ENCODE peak calls at places on chromosomes 3 and 15, in eight cellular contexts. O, E, J, V, P, A, K and L are unnamed samples.

GRCh38 chr3:113110263-113110662 is 101.1 kb upstream of the BOC start:
- DNase-seq in O (no peak), E (no peak), J (no peak), V (no peak), P (no peak), A (no peak), K (no peak), L (no peak)

GRCh38 chr15:39235084-39235795 is 345.6 kb upstream of the THBS1 start:
- DNase-seq in O (no peak), E (no peak), J (no peak), V (no peak), P (no peak), A (no peak), K (no peak), L (no peak)

GRCh38 chr3:32325957-32326356 is 65.7 kb upstream of the CMTM7 start:
- DNase-seq in O (no peak), E (no peak), J (no peak), V (no peak), P (no peak), A (no peak), K (no peak), L (no peak)

GRCh38 chr3:43256714-43257461 is 29.5 kb upstream of the SNRK start:
- DNase-seq in O (no peak), E (no peak), J (no peak), V (no peak), P (no peak), A (no peak), K (no peak), L (no peak)

GRCh38 chr15:92629276-92629974 is 26.1 kb downstream of the FAM174B start:
- DNase-seq in O (peak; percentile 36), E (no peak), J (no peak), V (no peak), P (no peak), A (peak; percentile 16), K (no peak), L (no peak)

GRCh38 chr3:112857526-112857925 is 10.9 kb upstream of the CD200R1L start:
- DNase-seq in O (no peak), E (no peak), J (no peak), V (no peak), P (no peak), A (no peak), K (no peak), L (no peak)

GRCh38 chr3:165868088-165868487 is 30.9 kb upstream of the BCHE start:
- DNase-seq in O (peak; percentile 56), E (no peak), J (no peak), V (no peak), P (no peak), A (no peak), K (no peak), L (no peak)

GRCh38 chr3:182473191-182473710 is 320.1 kb upstream of the ATP11B start:
- DNase-seq in O (no peak), E (no peak), J (no peak), V (no peak), P (no peak), A (no peak), K (no peak), L (no peak)

GRCh38 chr3:14097616-14098391 is 26.9 kb downstream of the CHCHD4 start:
- DNase-seq in O (no peak), E (no peak), J (no peak), V (no peak), P (no peak), A (no peak), K (no peak), L (no peak)

GRCh38 chr3:188315563-188315962 is 161.6 kb downstream of the LPP start:
- DNase-seq in O (no peak), E (no peak), J (no peak), V (no peak), P (no peak), A (no peak), K (no peak), L (no peak)

GRCh38 chr3:188301147-188301546 is 147.2 kb downstream of the LPP start:
- DNase-seq in O (no peak), E (no peak), J (no peak), V (no peak), P (no peak), A (no peak), K (no peak), L (no peak)

GRCh38 chr3:40120816-40121215 is 188.7 kb upstream of the EIF1B start:
- DNase-seq in O (no peak), E (no peak), J (no peak), V (no peak), P (no peak), A (no peak), K (no peak), L (no peak)

GRCh38 chr15:74132681-74133070 is 2.3 kb downstream of the ISLR2 start:
- DNase-seq in O (no peak), E (no peak), J (no peak), V (no peak), P (no peak), A (no peak), K (no peak), L (no peak)

GRCh38 chr3:107431048-107431297 is 53.7 kb downstream of the CCDC54 start:
- DNase-seq in O (no peak), E (no peak), J (peak; percentile 20), V (peak; percentile 65), P (no peak), A (no peak), K (no peak), L (no peak)

GRCh38 chr3:15161113-15161512 is 44.9 kb upstream of the CAPN7 start:
- DNase-seq in O (no peak), E (no peak), J (no peak), V (no peak), P (no peak), A (no peak), K (no peak), L (no peak)

DNA sequence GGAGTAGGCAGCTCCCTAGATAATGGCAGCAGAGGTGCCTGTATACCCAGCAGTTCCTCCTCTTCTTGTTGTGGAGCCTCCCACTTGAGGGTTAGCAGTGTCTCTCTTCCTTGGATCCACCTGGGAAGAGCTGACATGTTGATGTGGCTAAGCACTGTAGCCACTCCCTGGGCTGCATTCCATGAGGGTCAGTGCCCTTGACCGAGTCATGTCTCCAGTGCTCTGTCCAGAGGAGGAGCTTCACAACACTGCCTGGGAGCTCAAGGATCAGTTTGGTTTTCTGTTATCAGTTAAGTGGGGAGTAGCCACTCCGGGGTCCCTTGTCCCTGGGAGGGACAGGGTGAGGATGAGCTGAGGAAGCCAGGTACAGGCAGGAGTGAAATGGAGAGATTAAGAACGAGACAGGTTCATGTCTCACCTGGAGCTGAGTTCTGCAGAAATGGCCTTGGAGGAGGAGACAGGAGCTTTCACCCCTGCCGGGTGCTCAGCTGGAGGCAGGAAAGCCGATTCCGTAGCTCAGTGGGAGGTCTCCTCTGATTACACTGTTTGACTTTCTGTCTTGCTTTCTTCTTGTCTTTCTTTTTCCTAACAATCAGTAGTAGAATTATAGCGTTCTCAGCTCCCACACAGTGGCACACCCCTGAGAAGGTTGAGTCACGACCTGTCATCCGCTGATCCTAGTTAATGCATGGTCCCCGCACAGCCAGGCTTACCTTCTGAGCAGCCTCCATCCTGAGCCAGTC is 57.9 kb upstream of the SEC22A start:
- DNase-seq in O (peak; percentile 38), E (no peak), J (no peak), V (peak; percentile 71), P (peak; percentile 73), A (no peak), K (no peak), L (no peak)
- TF ChIP-seq POLR2A in O (no peak), E (no peak), J (no peak), V (no peak), P (no peak), A (no peak), K (no peak), L (no peak)

DNA sequence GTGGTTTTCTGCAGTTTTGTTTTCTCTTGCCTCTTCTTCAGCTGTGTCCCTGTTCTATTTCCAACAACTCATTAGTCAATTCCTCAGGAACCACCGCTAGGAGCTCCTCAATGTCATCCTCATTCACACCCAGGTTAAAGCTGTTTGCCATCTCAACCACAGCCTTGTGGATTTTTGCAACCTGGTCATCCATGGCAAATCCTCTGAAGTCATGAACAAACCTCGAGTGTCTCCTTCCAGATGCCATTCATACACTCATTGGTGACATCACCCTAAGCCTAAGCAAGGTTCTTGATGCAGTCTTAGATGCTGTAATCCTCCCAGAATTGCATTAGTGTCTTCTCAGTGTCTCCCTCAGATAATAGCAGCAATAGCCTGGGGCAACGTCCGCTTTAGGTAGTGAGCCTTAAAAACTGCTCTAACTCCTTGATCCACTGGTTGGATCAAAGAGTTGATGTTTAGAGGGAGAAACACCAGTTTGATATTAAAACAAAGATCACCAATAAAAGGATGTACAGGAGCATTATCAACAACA is 31.5 kb upstream of the ZNF502 start:
- DNase-seq in O (no peak), E (no peak), J (no peak), V (no peak), P (no peak), A (no peak), K (no peak), L (no peak)
- TF ChIP-seq CTCF in O (no peak), E (no peak), J (no peak), V (no peak), P (no peak), A (no peak), K (no peak), L (no peak)

DNA sequence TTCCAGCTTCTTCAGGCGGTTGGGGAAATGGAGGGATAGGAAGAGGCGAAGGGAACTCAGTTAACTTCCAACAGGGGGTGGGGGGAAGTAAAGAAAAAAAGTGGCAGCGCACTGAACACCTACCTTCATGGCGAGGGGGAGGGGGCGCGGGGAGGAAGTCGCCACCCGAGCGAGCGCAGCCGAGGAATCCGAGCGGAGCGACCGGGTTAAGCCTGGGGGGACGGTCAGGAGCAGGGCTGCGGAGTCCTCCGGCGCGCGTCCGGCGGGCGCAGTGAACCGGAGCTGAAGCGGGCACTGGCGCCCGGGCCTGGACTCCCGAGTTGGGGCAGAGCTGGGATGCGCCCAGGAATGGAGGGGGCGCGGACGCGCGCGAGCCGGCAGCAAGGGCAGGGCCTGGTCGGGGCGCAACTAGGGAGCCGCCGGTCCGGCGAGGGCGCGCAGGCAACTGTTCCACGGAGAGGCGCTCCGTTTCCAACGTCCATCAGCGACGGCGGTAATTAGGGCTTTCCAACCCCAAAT is at the start of gene WNT5A:
- DNase-seq in O (peak; percentile 79), E (no peak), J (no peak), V (peak; percentile 51), P (peak; percentile 78), A (no peak), K (peak; percentile 23), L (no peak)
- H3K27ac ChIP-seq in O (peak within 1 kb of the TSS; percentile 78), E (peak within 1 kb of the TSS; percentile 18), J (peak within 1 kb of the TSS; percentile 83), V (peak within 1 kb of the TSS; percentile 17), P (peak within 1 kb of the TSS; percentile 88), A (peak within 1 kb of the TSS; percentile 78), K (peak within 1 kb of the TSS; percentile 52), L (peak within 1 kb of the TSS; percentile 90)

GRCh38 chr3:119034256-119035013 is at the start of gene IGSF11:
- DNase-seq in O (peak; percentile 83), E (no peak), J (peak; percentile 19), V (peak; percentile 88), P (peak; percentile 60), A (peak; percentile 50), K (peak; percentile 50), L (no peak)
- TF ChIP-seq POLR2A in O (no peak), E (no peak), J (no peak), V (no peak), P (no peak), A (no peak), K (no peak), L (no peak)

DNA sequence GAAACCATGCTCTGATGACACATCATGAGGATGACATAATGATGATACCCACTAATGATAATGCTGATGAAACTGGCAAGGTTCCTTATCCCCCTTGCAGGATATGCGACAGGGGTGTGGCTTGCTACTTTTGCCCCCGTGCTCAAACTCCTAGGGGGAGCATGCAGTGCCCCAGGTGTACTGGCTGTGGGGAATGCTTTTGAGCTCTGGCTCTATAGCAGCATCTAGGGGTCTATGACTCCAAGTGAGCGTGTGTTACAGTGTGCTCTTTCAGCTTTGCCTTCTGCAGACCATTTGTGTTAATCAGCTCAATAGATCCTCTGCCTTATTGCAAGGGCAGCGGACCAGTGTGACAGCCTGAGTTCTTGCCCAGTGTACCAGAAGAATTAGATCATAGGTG is 1239.5 kb downstream of the SI start:
- DNase-seq in O (no peak), E (no peak), J (no peak), V (no peak), P (no peak), A (no peak), K (no peak), L (no peak)
- TF ChIP-seq CTCF in O (no peak), E (no peak), J (no peak), V (no peak), P (no peak), A (no peak), K (no peak), L (no peak)